ENCODE peak calls at places on chromosomes 7 and 10, in seven cellular contexts. V is fibroblast of lung; L is CD8-positive, alpha-beta T cell; D is ovary; H is tibial artery; G is IMR-90; M is right cardiac atrium. I is an unnamed sample.

GRCh38 chr7:120089968-120090367 is 183.0 kb upstream of the KCND2 start:
- DNase-seq in H (no peak), M (no peak), L (no peak), G (peak), V (no peak), D (no peak), I (no peak)

GRCh38 chr10:75070478-75071163 is 40.8 kb upstream of the SAMD8 start:
- DNase-seq in D (no peak), V (no peak), L (no peak), H (no peak), M (peak), G (no peak), I (no peak)

GRCh38 chr10:110827410-110827809 is 44.3 kb upstream of the PDCD4 start:
- DNase-seq in L (no peak), M (no peak), G (peak), H (no peak), D (no peak), V (peak), I (no peak)

GRCh38 chr10:6204341-6205191 is 1.8 kb downstream of the PFKFB3 start:
- DNase-seq in D (peak), H (peak), G (peak), V (peak), L (no peak), M (peak), I (peak)

GRCh38 chr7:140767418-140767817 is 70.9 kb downstream of the NDUFB2 start:
- DNase-seq in V (no peak), H (no peak), L (no peak), M (no peak), D (no peak), G (no peak), I (no peak)

GRCh38 chr10:36888925-36889573 is 236.3 kb upstream of the ANKRD30A start:
- DNase-seq in V (no peak), L (no peak), M (no peak), H (no peak), D (no peak), G (peak), I (no peak)

GRCh38 chr10:11685787-11686218 is 56.4 kb upstream of the ECHDC3 start:
- DNase-seq in H (peak), M (peak), G (peak), D (peak), V (peak), L (peak), I (peak)

GRCh38 chr7:127760436-127761031 is 108.5 kb downstream of the SND1 start:
- DNase-seq in G (no peak), D (no peak), L (no peak), H (no peak), M (no peak), V (no peak), I (no peak)

GRCh38 chr7:14395860-14396259 is 406.4 kb upstream of the ETV1 start:
- DNase-seq in V (no peak), M (no peak), D (no peak), G (no peak), L (no peak), H (no peak), I (no peak)

GRCh38 chr10:30788307-30788706 is 158.8 kb upstream of the LYZL2 start:
- DNase-seq in H (no peak), L (no peak), V (peak), G (peak), D (no peak), M (no peak), I (peak)

GRCh38 chr10:117615649-117616048 is 73.1 kb downstream of the EMX2 start:
- DNase-seq in M (no peak), G (no peak), H (no peak), L (no peak), V (no peak), D (no peak), I (no peak)

GRCh38 chr10:109895095-109895818 is 28.1 kb downstream of the XPNPEP1 start:
- DNase-seq in V (peak), L (no peak), M (peak), G (peak), H (peak), D (no peak), I (no peak)

GRCh38 chr10:5860039-5860438 is 29.7 kb downstream of the ANKRD16 start:
- DNase-seq in H (no peak), M (no peak), G (no peak), L (no peak), D (no peak), V (no peak), I (no peak)

DNA sequence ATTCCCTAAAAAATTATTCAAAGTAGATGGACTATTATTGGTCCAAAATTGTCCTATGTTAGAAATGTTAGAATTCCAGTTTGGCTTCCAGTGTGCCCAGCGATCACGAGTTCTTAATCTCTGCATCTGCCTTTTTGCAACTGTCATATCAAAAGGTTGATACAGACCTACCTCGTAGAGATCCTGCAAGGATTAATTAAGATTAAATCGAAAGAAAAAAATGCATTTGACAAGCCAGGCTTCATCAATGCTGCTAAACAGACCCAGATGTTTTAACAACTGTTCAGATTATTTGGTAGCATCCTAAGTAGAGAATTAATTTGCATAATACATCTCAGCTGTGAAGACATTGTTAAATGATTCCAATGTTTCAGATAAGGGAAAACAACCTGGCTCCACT is 336.5 kb downstream of the CRPPA start:
- DNase-seq in L (no peak), H (no peak), D (no peak), G (no peak), V (no peak), M (no peak), I (no peak)
- H3K27ac ChIP-seq in L (no peak), H (no peak), D (no peak), G (no peak), V (no peak), M (no peak), I (no peak)

GRCh38 chr7:63092951-63093350 is 905.7 kb upstream of the ZNF722 start:
- DNase-seq in L (no peak), V (no peak), G (no peak), D (no peak), H (no peak), M (no peak), I (no peak)
- H3K27ac ChIP-seq in L (no peak), V (no peak), G (no peak), D (no peak), H (no peak), M (no peak), I (no peak)

DNA sequence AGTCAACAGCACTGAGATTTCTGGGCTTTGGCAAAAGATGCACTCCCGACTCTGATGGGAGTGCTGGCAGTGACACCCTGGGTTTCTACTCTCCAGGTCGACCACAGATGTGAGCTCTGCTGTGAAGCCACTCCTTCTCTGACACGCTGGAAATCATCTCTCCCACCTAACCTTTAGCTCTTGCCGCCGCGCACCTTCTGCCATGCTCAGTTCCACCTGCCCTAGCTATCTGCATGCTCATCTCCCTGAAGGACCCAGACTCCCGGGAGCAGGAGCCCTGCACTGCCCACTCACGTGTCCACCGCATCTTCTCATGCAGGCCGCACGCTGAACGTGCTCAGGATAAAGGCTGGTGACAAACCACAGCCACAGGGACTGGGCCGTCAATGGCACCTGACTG is 174.8 kb downstream of the TNS3 start:
- DNase-seq in H (no peak), L (no peak), D (peak), G (no peak), M (no peak), V (no peak), I (peak)
- H3K27ac ChIP-seq in H (peak), L (no peak), D (peak), G (no peak), M (no peak), V (no peak), I (peak)

GRCh38 chr7:157513162-157513621 is 176.4 kb downstream of the DNAJB6 start:
- DNase-seq in M (no peak), V (no peak), G (no peak), D (no peak), L (peak), H (no peak), I (no peak)
- H3K27ac ChIP-seq in M (no peak), V (no peak), G (no peak), D (no peak), L (no peak), H (no peak), I (no peak)

DNA sequence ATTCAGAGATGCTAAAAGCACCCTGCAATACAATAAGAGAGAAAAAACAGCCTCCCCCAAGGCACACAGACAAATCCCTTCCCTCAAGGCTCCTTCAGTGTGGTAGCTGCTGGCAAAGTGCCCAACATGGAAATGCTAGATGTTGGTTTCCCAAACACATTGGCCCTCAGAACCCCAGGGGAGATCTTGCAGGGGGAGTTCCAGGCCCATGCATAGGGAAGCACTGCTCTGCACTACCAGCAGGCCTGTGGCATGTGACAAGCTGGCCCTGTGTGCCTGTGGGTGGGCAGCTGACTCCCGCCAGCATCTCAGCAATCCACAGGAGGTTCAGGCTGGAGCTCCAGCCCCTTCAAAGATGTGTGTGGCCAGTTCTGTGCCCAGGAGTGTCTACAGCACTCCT is 16.8 kb upstream of the CSGALNACT2 start:
- DNase-seq in V (no peak), D (peak), M (peak), G (no peak), H (no peak), L (no peak), I (no peak)
- H3K27ac ChIP-seq in V (no peak), D (no peak), M (no peak), G (no peak), H (no peak), L (peak), I (no peak)

GRCh38 chr7:110522061-110522750 is 568.7 kb upstream of the LRRN3 start:
- DNase-seq in G (peak), M (no peak), D (no peak), V (peak), L (no peak), H (no peak), I (no peak)
- H3K27ac ChIP-seq in G (no peak), M (no peak), D (no peak), V (no peak), L (no peak), H (no peak), I (no peak)

I was measured in sigmoid colon.